ENCODE peak calls at places on chromosomes 12 and 14, in seven cellular contexts. T is transverse colon; U is Peyer's patch; V is effector memory CD4-positive, alpha-beta T cell; F is naive thymus-derived CD4-positive, alpha-beta T cell; K is prostate gland; B is tibial artery. D is an unnamed sample. For H3K4me1, the result is how much of the 10 kb centered on the place peaks cover.

GRCh38 chr12:3563966-3564365 is 73.0 kb downstream of the PRMT8 start:
- DNase-seq in T (no peak), U (no peak), V (no peak), F (no peak), K (no peak), B (peak), D (no peak)

GRCh38 chr12:86249856-86250255 is 6.3 kb downstream of the MGAT4C start:
- DNase-seq in T (no peak), U (no peak), V (no peak), F (no peak), K (no peak), B (no peak), D (no peak)

GRCh38 chr12:56636118-56636674 is 6.1 kb upstream of the BAZ2A start:
- DNase-seq in T (peak), U (peak), V (peak), F (peak), K (peak), B (peak), D (no peak)

GRCh38 chr14:33317675-33318074 is 379.0 kb downstream of the NPAS3 start:
- DNase-seq in T (no peak), U (no peak), V (no peak), F (no peak), K (no peak), B (no peak), D (no peak)

GRCh38 chr12:31491819-31492598 is 98.9 kb downstream of the DENND5B start:
- DNase-seq in T (no peak), U (no peak), V (no peak), F (no peak), K (peak), B (no peak), D (peak)

GRCh38 chr12:11706509-11707331 is 57.2 kb downstream of the ETV6 start:
- DNase-seq in T (no peak), U (no peak), V (no peak), F (no peak), K (peak), B (no peak), D (no peak)

GRCh38 chr12:18339633-18340032 is 78.3 kb downstream of the PIK3C2G start:
- DNase-seq in T (no peak), U (no peak), V (no peak), F (no peak), K (no peak), B (no peak), D (no peak)

GRCh38 chr12:52390739-52391617 is 5.5 kb upstream of the KRT84 start:
- DNase-seq in T (peak), U (no peak), V (no peak), F (no peak), K (no peak), B (no peak), D (peak)

GRCh38 chr14:75015496-75015895 is 12.8 kb downstream of the EIF2B2 start:
- DNase-seq in T (no peak), U (no peak), V (no peak), F (no peak), K (no peak), B (no peak), D (no peak)

GRCh38 chr12:94754653-94755052 is 104.3 kb upstream of the TMCC3 start:
- DNase-seq in T (no peak), U (no peak), V (no peak), F (no peak), K (no peak), B (no peak), D (no peak)

GRCh38 chr12:82728710-82729109 is 42.0 kb downstream of the TMTC2 start:
- DNase-seq in T (no peak), U (no peak), V (no peak), F (no peak), K (no peak), B (no peak), D (no peak)

GRCh38 chr12:120181991-120182631 is 12.4 kb downstream of the GCN1 start:
- DNase-seq in T (no peak), U (no peak), V (no peak), F (no peak), K (no peak), B (no peak), D (peak)

GRCh38 chr12:130362060-130362459 is 24.4 kb downstream of the PIWIL1 start:
- DNase-seq in T (no peak), U (no peak), V (no peak), F (no peak), K (no peak), B (no peak), D (no peak)

GRCh38 chr12:41944241-41944640 is 200.4 kb downstream of the GXYLT1 start:
- DNase-seq in T (no peak), U (no peak), V (no peak), F (no peak), K (no peak), B (no peak), D (no peak)

GRCh38 chr12:111444314-111444705 is 38.6 kb downstream of the SH2B3 start:
- DNase-seq in T (peak), U (peak), V (no peak), F (no peak), K (no peak), B (no peak), D (no peak)

GRCh38 chr12:64687816-64688599 is 71.2 kb downstream of the GNS start:
- DNase-seq in T (no peak), U (no peak), V (no peak), F (no peak), K (peak), B (peak), D (no peak)

GRCh38 chr14:76829650-76830421 is 3.6 kb downstream of the LRRC74A start:
- DNase-seq in T (no peak), U (no peak), V (no peak), F (no peak), K (peak), B (no peak), D (no peak)

GRCh38 chr14:60277605-60278190 is 28.7 kb downstream of the PPM1A start:
- DNase-seq in T (no peak), U (no peak), V (no peak), F (no peak), K (no peak), B (no peak), D (no peak)
- H3K27ac ChIP-seq in T (no peak), U (no peak), V (no peak), F (no peak), K (no peak), B (no peak), D (no peak)

GRCh38 chr14:95533391-95533821 is 1.4 kb upstream of the GLRX5 start:
- DNase-seq in T (no peak), U (peak), V (no peak), F (no peak), K (no peak), B (no peak), D (no peak)

GRCh38 chr14:95533822-95534221 is 1.0 kb upstream of the GLRX5 start:
- DNase-seq in T (no peak), U (no peak), V (no peak), F (no peak), K (no peak), B (no peak), D (no peak)

GRCh38 chr14:95534299-95535225 is at the start of gene GLRX5:
- DNase-seq in T (peak), U (peak), V (peak), F (peak), K (peak), B (peak), D (peak)

GRCh38 chr14:95536036-95536577 is 1.3 kb downstream of the GLRX5 start:
- DNase-seq in T (no peak), U (no peak), V (no peak), F (no peak), K (no peak), B (no peak), D (no peak)

GRCh38 chr14:95535226-95536021 is 574 bp downstream of the GLRX5 start:
- DNase-seq in T (no peak), U (peak), V (no peak), F (no peak), K (no peak), B (no peak), D (no peak)
- H3K4me1 ChIP-seq in T (half or more), U (under half), V (under half), F (under half), K (under half), B (under half), D (under half)

GRCh38 chr12:122851820-122852219 is 16.6 kb downstream of the HIP1R start:
- DNase-seq in T (no peak), U (no peak), V (no peak), F (no peak), K (no peak), B (peak), D (peak)
- H3K27ac ChIP-seq in T (peak), U (no peak), V (no peak), F (no peak), K (peak), B (peak), D (no peak)

GRCh38 chr12:104736307-104736706 is 221.8 kb downstream of the SLC41A2 start:
- DNase-seq in T (no peak), U (no peak), V (no peak), F (no peak), K (no peak), B (no peak), D (no peak)

GRCh38 chr12:104738841-104739642 is 219.0 kb downstream of the SLC41A2 start:
- DNase-seq in T (no peak), U (no peak), V (no peak), F (no peak), K (no peak), B (no peak), D (no peak)

GRCh38 chr12:104737113-104737512 is 221.0 kb downstream of the SLC41A2 start:
- DNase-seq in T (no peak), U (no peak), V (no peak), F (no peak), K (no peak), B (no peak), D (no peak)

GRCh38 chr12:104738371-104738710 is 219.7 kb downstream of the SLC41A2 start:
- DNase-seq in T (no peak), U (no peak), V (no peak), F (no peak), K (peak), B (no peak), D (peak)

DNA sequence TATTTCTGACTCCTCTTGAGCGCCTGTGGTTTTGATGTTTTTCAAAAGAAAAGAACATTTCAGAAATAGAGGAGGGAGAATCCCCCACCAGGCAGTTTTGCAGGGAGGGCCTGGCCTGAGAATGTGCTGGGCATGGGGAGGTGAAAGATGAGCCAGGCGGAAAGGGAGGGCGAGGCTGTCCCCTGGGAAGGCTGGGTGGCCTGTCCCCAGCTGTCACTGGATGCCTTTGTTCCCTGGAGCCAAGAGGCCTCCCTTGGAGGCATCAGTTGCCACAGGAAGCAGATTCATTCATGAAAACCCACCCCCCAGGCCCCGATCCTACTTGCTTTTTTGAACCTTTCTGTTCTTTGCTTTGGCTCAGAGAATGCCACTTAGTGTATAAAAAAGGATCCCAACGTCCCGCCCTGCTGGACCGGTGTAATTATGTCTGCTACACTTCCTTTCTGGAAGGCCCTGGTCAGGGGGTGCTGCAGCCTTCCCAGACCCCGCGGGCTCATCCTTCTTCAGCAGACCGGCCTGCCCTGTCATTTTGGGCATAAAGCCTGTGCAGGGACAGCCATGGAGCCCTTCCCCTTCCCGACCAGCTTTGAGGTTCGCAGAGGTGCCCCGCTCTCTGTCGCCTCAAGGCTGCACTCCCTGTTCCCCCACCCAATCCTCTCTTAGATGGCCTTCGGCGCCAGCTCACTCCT is 220.3 kb downstream of the SLC41A2 start:
- DNase-seq in T (no peak), U (no peak), V (no peak), F (no peak), K (no peak), B (no peak), D (no peak)
- H3K4me1 ChIP-seq in T (under half), U (under half), V (under half), F (under half), K (under half), B (under half), D (under half)

D was measured in foreskin keratinocyte.